ENCODE peak calls at places on chromosomes 12 and 14, in nine cellular contexts. T is activated CD4-positive, alpha-beta T cell treated with anti-CD3 and anti-CD28 coated beads, Interleukin-2, amount 10 ng/mL, durations not matched to agents 7 days and 5 days; H is NCI-H1105 treated with DMSO at 0.1 percent for 48 hours; Q is GM13976; X is left cardiac atrium; B is HT1080; D is amniotic epithelial cell; N is aorta; E is fibroblast of the aortic adventitia. C is an unnamed sample.

GRCh38 chr14:104444159-104445030 is 135.2 kb upstream of the C14orf180 start:
- DNase-seq in T (no peak), H (no peak), Q (no peak), X (no peak), B (no peak), D (no peak), N (peak; percentile 12), E (no peak), C (no peak)

GRCh38 chr12:46266382-46266791 is 2.5 kb downstream of the SLC38A1 start:
- DNase-seq in T (peak; percentile 32), H (peak; percentile 51), Q (no peak), X (no peak), B (peak; percentile 71), D (peak; percentile 49), N (no peak), E (peak; percentile 72), C (no peak)

GRCh38 chr14:60349663-60350365 is 100.8 kb downstream of the PPM1A start:
- DNase-seq in T (peak; percentile 36), H (peak; percentile 76), Q (peak; percentile 58), X (no peak), B (peak; percentile 27), D (peak; percentile 34), N (no peak), E (peak; percentile 80), C (peak; percentile 18)

GRCh38 chr14:98775892-98776291 is 496.1 kb downstream of the BCL11B start:
- DNase-seq in T (no peak), H (no peak), Q (no peak), X (no peak), B (no peak), D (no peak), N (no peak), E (no peak), C (no peak)

GRCh38 chr14:99192823-99193222 is 79.2 kb downstream of the BCL11B start:
- DNase-seq in T (no peak), H (no peak), Q (no peak), X (no peak), B (no peak), D (no peak), N (no peak), E (no peak), C (no peak)

GRCh38 chr14:22099942-22100763 is 426.5 kb upstream of the OR4E1 start:
- DNase-seq in T (peak; percentile 74), H (peak; percentile 28), Q (peak; percentile 47), X (peak; percentile 59), B (peak; percentile 69), D (peak; percentile 79), N (no peak), E (peak; percentile 32), C (peak; percentile 56)

GRCh38 chr14:49959822-49960408 is 67.0 kb downstream of the ARF6 start:
- DNase-seq in T (peak; percentile 24), H (peak; percentile 88), Q (peak; percentile 47), X (no peak), B (no peak), D (no peak), N (no peak), E (no peak), C (peak; percentile 13)

GRCh38 chr12:15230137-15230536 is 8.9 kb upstream of the RERG start:
- DNase-seq in T (no peak), H (no peak), Q (no peak), X (no peak), B (no peak), D (peak; percentile 30), N (no peak), E (no peak), C (no peak)

GRCh38 chr12:120997448-120997847 is 18.8 kb downstream of the C12orf43 start:
- DNase-seq in T (no peak), H (no peak), Q (no peak), X (no peak), B (no peak), D (no peak), N (peak; percentile 68), E (no peak), C (no peak)

GRCh38 chr14:80084196-80084595 is 127.1 kb downstream of the DIO2 start:
- DNase-seq in T (no peak), H (no peak), Q (no peak), X (no peak), B (no peak), D (no peak), N (no peak), E (no peak), C (no peak)

GRCh38 chr12:108635997-108636808 is 2.5 kb upstream of the SELPLG start:
- DNase-seq in T (no peak), H (no peak), Q (no peak), X (no peak), B (no peak), D (no peak), N (no peak), E (no peak), C (no peak)

GRCh38 chr12:6085841-6086240 is 38.6 kb downstream of the VWF start:
- DNase-seq in T (no peak), H (no peak), Q (no peak), X (no peak), B (no peak), D (no peak), N (no peak), E (no peak), C (no peak)

GRCh38 chr14:51552275-51552674 is 99.4 kb upstream of the FRMD6 start:
- DNase-seq in T (no peak), H (no peak), Q (no peak), X (no peak), B (no peak), D (no peak), N (no peak), E (no peak), C (no peak)

GRCh38 chr12:27844427-27845090 is 64.5 kb upstream of the MANSC4 start:
- DNase-seq in T (no peak), H (no peak), Q (no peak), X (no peak), B (no peak), D (peak; percentile 83), N (no peak), E (peak; percentile 57), C (no peak)

GRCh38 chr12:122318607-122319311 is 52.5 kb upstream of the VPS33A start:
- DNase-seq in T (no peak), H (no peak), Q (no peak), X (no peak), B (peak; percentile 65), D (peak; percentile 63), N (no peak), E (peak; percentile 99), C (no peak)

GRCh38 chr12:78870539-78870938 is 6.0 kb downstream of the SYT1 start:
- DNase-seq in T (no peak), H (no peak), Q (no peak), X (no peak), B (no peak), D (no peak), N (no peak), E (no peak), C (no peak)

GRCh38 chr12:51449569-51450246 is 25.1 kb downstream of the SLC4A8 start:
- DNase-seq in T (no peak), H (no peak), Q (no peak), X (no peak), B (peak; percentile 42), D (peak; percentile 30), N (no peak), E (no peak), C (no peak)

GRCh38 chr12:120376890-120377572 is 8.1 kb upstream of the MSI1 start:
- DNase-seq in T (no peak), H (no peak), Q (no peak), X (no peak), B (no peak), D (no peak), N (no peak), E (no peak), C (no peak)

GRCh38 chr14:100025111-100025510 is 40.1 kb upstream of the EVL start:
- DNase-seq in T (peak; percentile 43), H (no peak), Q (peak; percentile 64), X (no peak), B (peak; percentile 20), D (peak; percentile 68), N (no peak), E (peak; percentile 36), C (no peak)

GRCh38 chr12:44876554-44877275 is 600 bp upstream of the NELL2 start:
- DNase-seq in T (peak; percentile 48), H (peak; percentile 86), Q (peak; percentile 53), X (peak; percentile 41), B (no peak), D (peak; percentile 8), N (peak; percentile 76), E (peak; percentile 8), C (peak; percentile 87)

GRCh38 chr12:45575823-45576448 is 153.6 kb upstream of the ARID2 start:
- DNase-seq in T (no peak), H (no peak), Q (peak; percentile 32), X (no peak), B (no peak), D (no peak), N (no peak), E (no peak), C (no peak)

GRCh38 chr12:2891240-2892053 is 756 bp downstream of the TULP3 start:
- DNase-seq in T (peak; percentile 29), H (peak; percentile 55), Q (no peak), X (peak; percentile 66), B (peak; percentile 54), D (peak; percentile 56), N (peak; percentile 88), E (peak; percentile 76), C (peak; percentile 72)

C was measured in nephron progenitor cell.